ENCODE peak calls at places on chromosomes 4 and X, in nine cellular contexts. V is tibial artery, U is caudate nucleus, T is ACHN, F is neuronal stem cell, B is endodermal cell, H is ovary, S is thoracic aorta, I is non-pigmented ciliary epithelial cell. X is an unnamed sample.

GRCh38 chr4:31283689-31284088 is 563.5 kb downstream of the PCDH7 start:
- DNase-seq in V (no peak), U (no peak), T (no peak), F (no peak), B (no peak), H (no peak), S (no peak), I (no peak), X (no peak)

GRCh38 chrX:152635941-152636340 is 1.8 kb upstream of the GABRQ start:
- DNase-seq in V (no peak), U (no peak), T (peak), F (peak), B (peak), H (no peak), S (no peak), I (no peak), X (peak)

GRCh38 chr4:176274441-176274840 is 5.4 kb upstream of the ASB5 start:
- DNase-seq in V (no peak), U (no peak), T (no peak), F (no peak), B (no peak), H (no peak), S (no peak), I (no peak), X (no peak)

GRCh38 chr4:19727141-19727540 is 524.6 kb upstream of the SLIT2 start:
- DNase-seq in V (no peak), U (no peak), T (no peak), F (no peak), B (no peak), H (no peak), S (no peak), I (no peak), X (no peak)

GRCh38 chr4:17059192-17059634 is 160.8 kb upstream of the LDB2 start:
- DNase-seq in V (no peak), U (no peak), T (no peak), F (no peak), B (no peak), H (peak), S (no peak), I (no peak), X (no peak)

GRCh38 chrX:51737062-51737461 is 6.2 kb upstream of the GSPT2 start:
- DNase-seq in V (no peak), U (no peak), T (no peak), F (no peak), B (no peak), H (no peak), S (no peak), I (no peak), X (no peak)

GRCh38 chrX:72050011-72050410 is 81.7 kb downstream of the RTL5 start:
- DNase-seq in V (no peak), U (no peak), T (no peak), F (no peak), B (peak), H (no peak), S (no peak), I (no peak), X (no peak)

GRCh38 chrX:122835886-122836285 is 348.2 kb upstream of the GRIA3 start:
- DNase-seq in V (no peak), U (no peak), T (no peak), F (no peak), B (no peak), H (no peak), S (no peak), I (no peak), X (no peak)